ENCODE peak calls at places on chromosomes 2 and 18, in ten cellular contexts. R is naive thymus-derived CD8-positive, alpha-beta T cell; N is NCI-H524; K is GM03348; I is Peyer's patch; S is AG04450; G is lower lobe of right lung; T is foreskin keratinocyte; C is activated naive CD8-positive, alpha-beta T cell treated with anti-CD3 and anti-CD28 coated beads, Interleukin-2, amount 10 ng/mL, durations not matched to agents 7 days and 5 days; D is EH. J is an unnamed sample.

GRCh38 chr2:231680284-231680991 is 27.9 kb upstream of the PTMA start:
- DNase-seq in D (peak; percentile 24), G (no peak), R (no peak), C (no peak), K (no peak), I (no peak), N (no peak), S (no peak), T (peak; percentile 46), J (no peak)

GRCh38 chr18:48929951-48930713 is 20.6 kb downstream of the SMAD7 start:
- DNase-seq in N (no peak), D (peak; percentile 97), T (no peak), R (no peak), K (peak; percentile 88), G (no peak), S (no peak), I (no peak), C (no peak), J (no peak)

GRCh38 chr2:201860541-201861154 is 54.3 kb downstream of the CDK15 start:
- DNase-seq in N (peak; percentile 52), R (peak; percentile 57), K (peak; percentile 79), C (no peak), S (peak; percentile 83), G (no peak), D (peak; percentile 92), T (no peak), I (peak; percentile 20), J (peak; percentile 37)

GRCh38 chr2:199228887-199229819 is 228.6 kb downstream of the SATB2 start:
- DNase-seq in R (no peak), I (no peak), C (no peak), G (no peak), N (no peak), T (peak; percentile 44), D (peak; percentile 96), K (peak; percentile 90), S (peak; percentile 90), J (no peak)

GRCh38 chr2:45691600-45691999 is 40.1 kb downstream of the PRKCE start:
- DNase-seq in N (no peak), S (no peak), C (no peak), K (no peak), D (no peak), T (no peak), G (no peak), R (no peak), I (no peak), J (no peak)

GRCh38 chr2:239927424-239927981 is 97.6 kb downstream of the NDUFA10 start:
- DNase-seq in G (peak; percentile 59), C (peak; percentile 43), D (peak; percentile 85), I (peak; percentile 18), T (peak; percentile 61), S (peak; percentile 43), N (no peak), R (no peak), K (peak; percentile 83), J (no peak)

GRCh38 chr2:25312958-25313710 is 28.6 kb downstream of the DNMT3A start:
- DNase-seq in S (no peak), T (no peak), K (no peak), G (no peak), N (no peak), R (no peak), I (no peak), D (no peak), C (no peak), J (no peak)

GRCh38 chr2:199594443-199594842 is 136.7 kb upstream of the SATB2 start:
- DNase-seq in D (no peak), T (no peak), S (no peak), G (no peak), K (no peak), R (no peak), C (no peak), N (no peak), I (no peak), J (no peak)

GRCh38 chr2:178269825-178270224 is 75.5 kb downstream of the OSBPL6 start:
- DNase-seq in D (no peak), N (no peak), R (no peak), C (no peak), G (no peak), T (no peak), K (no peak), I (no peak), S (no peak), J (no peak)

GRCh38 chr18:49865401-49865800 is 52.1 kb upstream of the ACAA2 start:
- DNase-seq in K (no peak), T (no peak), S (no peak), N (peak; percentile 31), R (no peak), C (no peak), G (no peak), D (no peak), I (no peak), J (no peak)

GRCh38 chr2:148524519-148524919 is 120.0 kb upstream of the EPC2 start:
- DNase-seq in G (no peak), T (no peak), C (no peak), I (no peak), S (no peak), K (no peak), R (peak; percentile 90), D (peak; percentile 17), N (no peak), J (no peak)

GRCh38 chr18:53795610-53796009 is 428.9 kb downstream of the MBD2 start:
- DNase-seq in C (no peak), T (no peak), D (no peak), S (no peak), I (no peak), G (no peak), N (no peak), R (no peak), K (no peak), J (no peak)

GRCh38 chr2:102268529-102269524 is 42.5 kb upstream of the IL1RL1 start:
- DNase-seq in K (peak; percentile 83), C (no peak), S (peak; percentile 75), T (no peak), R (no peak), D (peak; percentile 95), G (no peak), N (no peak), I (no peak), J (no peak)

GRCh38 chr2:6184532-6185302 is 492.5 kb downstream of the SOX11 start:
- DNase-seq in R (no peak), G (no peak), I (no peak), T (no peak), K (no peak), C (no peak), D (peak; percentile 16), N (no peak), S (no peak), J (no peak)

GRCh38 chr2:216563646-216564045 is 65.0 kb downstream of the RPL37A start:
- DNase-seq in T (no peak), I (no peak), D (peak; percentile 63), C (no peak), G (no peak), N (no peak), S (no peak), R (no peak), K (no peak), J (no peak)

GRCh38 chr2:230602562-230603230 is 109.9 kb upstream of the CAB39 start:
- DNase-seq in N (no peak), K (no peak), D (no peak), G (no peak), I (peak; percentile 88), S (no peak), R (peak; percentile 75), T (no peak), C (peak; percentile 62), J (no peak)

GRCh38 chr2:215830313-215830712 is 183.0 kb downstream of the MREG start:
- DNase-seq in G (peak; percentile 47), D (peak; percentile 35), T (no peak), K (peak; percentile 67), C (no peak), N (no peak), R (no peak), I (no peak), S (no peak), J (no peak)

GRCh38 chr2:45009928-45010705 is 865 bp upstream of the SIX2 start:
- DNase-seq in K (peak; percentile 78), I (no peak), R (no peak), N (no peak), C (peak; percentile 34), T (no peak), D (peak; percentile 78), G (no peak), S (no peak), J (no peak)

GRCh38 chr2:72892506-72893173 is 5.4 kb downstream of the SPR start:
- DNase-seq in C (peak; percentile 69), D (peak; percentile 78), K (peak; percentile 93), N (peak; percentile 15), R (peak; percentile 53), S (peak; percentile 48), G (peak; percentile 79), T (no peak), I (no peak), J (peak; percentile 65)

GRCh38 chr2:232026941-232027340 is 65.4 kb downstream of the DIS3L2 start:
- DNase-seq in D (no peak), K (no peak), N (no peak), T (no peak), R (no peak), I (no peak), G (no peak), S (no peak), C (no peak), J (no peak)

GRCh38 chr2:152504618-152505017 is 169.6 kb downstream of the FMNL2 start:
- DNase-seq in G (no peak), K (peak; percentile 35), S (no peak), R (no peak), T (no peak), C (no peak), I (no peak), D (peak; percentile 57), N (no peak), J (no peak)

GRCh38 chr2:99448556-99448955 is 41.3 kb downstream of the REV1 start:
- DNase-seq in R (no peak), I (no peak), K (peak; percentile 35), C (no peak), G (no peak), T (peak; percentile 93), S (no peak), N (no peak), D (peak; percentile 56), J (no peak)

GRCh38 chr2:19488009-19488691 is 129.7 kb upstream of the OSR1 start:
- DNase-seq in R (no peak), K (peak; percentile 19), S (no peak), N (no peak), D (peak; percentile 58), G (no peak), T (peak; percentile 73), C (no peak), I (no peak), J (no peak)

GRCh38 chr2:230179907-230180306 is 39.9 kb downstream of the SP110 start:
- DNase-seq in K (no peak), D (no peak), R (no peak), I (no peak), C (no peak), S (no peak), G (no peak), N (no peak), T (no peak), J (no peak)

GRCh38 chr18:59893971-59894370 is 5.8 kb upstream of the PMAIP1 start:
- DNase-seq in N (no peak), T (no peak), G (no peak), D (no peak), K (no peak), C (no peak), S (no peak), R (no peak), I (no peak), J (no peak)

GRCh38 chr2:160332318-160332717 is 132.2 kb upstream of the ITGB6 start:
- DNase-seq in N (no peak), I (peak; percentile 20), K (no peak), T (no peak), R (peak; percentile 17), C (no peak), S (no peak), G (no peak), D (peak; percentile 65), J (no peak)

GRCh38 chr2:104286806-104287205 is 567.1 kb upstream of the POU3F3 start:
- DNase-seq in S (no peak), K (no peak), C (no peak), I (no peak), N (peak; percentile 2), R (no peak), D (no peak), T (no peak), G (no peak), J (no peak)

GRCh38 chr2:217833439-217833838 is 169.4 kb downstream of the TNS1 start:
- DNase-seq in C (no peak), G (peak; percentile 38), N (no peak), T (no peak), I (no peak), D (no peak), R (no peak), K (no peak), S (no peak), J (no peak)